ENCODE peak calls at places on chromosomes 12 and 14, in seven cellular contexts. Y is uterus, T is naive B cell, G is NCI-H1436, I is heart left ventricle, Z is neural progenitor cell, K is SIG-M5. B is an unnamed sample.
A peak's percentile ranks its signal among the peaks of the same experiment; 100 is the strongest.

GRCh38 chr12:4012977-4013968 is 140.1 kb upstream of the PARP11 start:
- DNase-seq in T (no peak), I (no peak), Y (no peak), K (no peak), Z (no peak), G (no peak), B (no peak)

GRCh38 chr14:91606851-91607250 is 96.7 kb upstream of the PPP4R3A start:
- DNase-seq in Y (no peak), I (no peak), T (no peak), G (no peak), K (no peak), Z (no peak), B (no peak)

GRCh38 chr12:79058342-79058741 is 193.8 kb downstream of the SYT1 start:
- DNase-seq in I (no peak), Z (no peak), G (no peak), K (no peak), T (no peak), Y (no peak), B (no peak)

GRCh38 chr12:116691205-116691604 is 46.7 kb downstream of the SPRING1 start:
- DNase-seq in I (no peak), K (no peak), T (no peak), Y (no peak), G (no peak), Z (no peak), B (no peak)

GRCh38 chr14:90546767-90547166 is 149.9 kb downstream of the CALM1 start:
- DNase-seq in K (no peak), T (no peak), Z (no peak), I (no peak), G (no peak), Y (no peak), B (no peak)

GRCh38 chr12:90801776-90802175 is 153.2 kb downstream of the CCER1 start:
- DNase-seq in Y (no peak), G (no peak), T (no peak), I (no peak), Z (no peak), K (no peak), B (no peak)

GRCh38 chr12:75908961-75909699 is 122.4 kb downstream of the PHLDA1 start:
- DNase-seq in T (no peak), I (peak; percentile 65), G (no peak), K (no peak), Z (no peak), Y (peak; percentile 59), B (no peak)

GRCh38 chr12:104742551-104742961 is 215.5 kb downstream of the SLC41A2 start:
- DNase-seq in Y (no peak), G (no peak), K (no peak), T (no peak), I (no peak), Z (peak; percentile 49), B (no peak)

GRCh38 chr12:52207895-52208294 is 16.1 kb upstream of the KRT80 start:
- DNase-seq in Y (peak; percentile 54), G (peak; percentile 71), Z (no peak), T (no peak), K (no peak), I (peak; percentile 81), B (peak; percentile 5)

GRCh38 chr12:113591480-113591971 is 119.9 kb upstream of the LHX5 start:
- DNase-seq in G (peak; percentile 52), K (no peak), I (no peak), Z (peak; percentile 34), T (no peak), Y (no peak), B (no peak)

GRCh38 chr14:22723814-22724213 is 42.7 kb upstream of the OXA1L start:
- DNase-seq in K (no peak), Z (no peak), T (no peak), Y (no peak), I (no peak), G (no peak), B (no peak)

GRCh38 chr12:40727774-40728483 is 35.7 kb downstream of the CNTN1 start:
- DNase-seq in G (no peak), I (no peak), T (no peak), Y (no peak), K (no peak), Z (no peak), B (no peak)

GRCh38 chr14:72810201-72810600 is 83.7 kb downstream of the DPF3 start:
- DNase-seq in T (no peak), Z (no peak), Y (no peak), G (no peak), I (no peak), K (no peak), B (no peak)

GRCh38 chr14:104427126-104427851 is 152.3 kb upstream of the C14orf180 start:
- DNase-seq in G (no peak), T (no peak), Y (no peak), Z (no peak), K (no peak), I (peak; percentile 51), B (no peak)

GRCh38 chr12:4283512-4284255 is 10.1 kb downstream of the CCND2 start:
- DNase-seq in T (no peak), K (no peak), I (no peak), G (no peak), Z (no peak), Y (no peak), B (no peak)

GRCh38 chr12:69987453-69988102 is 162.6 kb downstream of the MYRFL start:
- DNase-seq in T (no peak), Z (no peak), Y (peak; percentile 33), I (no peak), G (no peak), K (no peak), B (no peak)

GRCh38 chr14:36085861-36086260 is 90.7 kb downstream of the PTCSC3 start:
- DNase-seq in T (no peak), G (peak; percentile 12), K (no peak), I (no peak), Z (no peak), Y (no peak), B (no peak)

GRCh38 chr12:66707002-66707697 is 28.3 kb upstream of the GRIP1 start:
- DNase-seq in Z (no peak), T (no peak), Y (no peak), I (no peak), G (no peak), K (no peak), B (no peak)

GRCh38 chr14:60485600-60486251 is at the start of gene C14orf39:
- DNase-seq in T (no peak), G (no peak), Z (peak; percentile 78), I (no peak), Y (no peak), K (no peak), B (no peak)

GRCh38 chr12:23585156-23585781 is 364.2 kb downstream of the SOX5 start:
- DNase-seq in Y (no peak), Z (peak; percentile 6), I (no peak), T (no peak), G (no peak), K (no peak), B (no peak)

GRCh38 chr14:77053046-77053841 is 24.7 kb upstream of the IRF2BPL start:
- DNase-seq in K (no peak), G (peak; percentile 91), I (peak; percentile 90), T (peak; percentile 85), Z (peak; percentile 88), Y (peak; percentile 77), B (no peak)

GRCh38 chr14:101465795-101466448 is 95.4 kb upstream of the DIO3 start:
- DNase-seq in T (no peak), I (no peak), Z (no peak), Y (no peak), G (no peak), K (no peak), B (no peak)